ENCODE peak calls at places on chromosome 16, in five cellular contexts. F is left lung; I is naive thymus-derived CD4-positive, alpha-beta T cell; X is CD8-positive, alpha-beta T cell; W is fibroblast of lung. S is an unnamed sample.

GRCh38 chr16:51773051-51773450 is 622.0 kb upstream of the SALL1 start:
- DNase-seq in W (no peak), I (no peak), X (no peak), F (no peak), S (no peak)

GRCh38 chr16:1612320-1613111 is at the start of gene CRAMP1:
- DNase-seq in W (peak; percentile 17), X (peak; percentile 14), F (no peak), I (peak; percentile 23), S (no peak)

GRCh38 chr16:27317738-27318398 is 4.1 kb downstream of the IL4R start:
- DNase-seq in F (no peak), X (peak; percentile 33), I (peak; percentile 24), W (no peak), S (no peak)

GRCh38 chr16:49833055-49833454 is 22.9 kb downstream of the ZNF423 start:
- DNase-seq in W (no peak), F (no peak), I (no peak), X (no peak), S (no peak)

GRCh38 chr16:733382-734207 is 6.7 kb downstream of the HAGHL start:
- DNase-seq in W (no peak), X (peak; percentile 63), F (peak; percentile 73), I (no peak), S (no peak)

GRCh38 chr16:56469748-56470147 is 18.4 kb downstream of the OGFOD1 start:
- DNase-seq in I (no peak), F (no peak), W (no peak), X (no peak), S (no peak)

GRCh38 chr16:67939507-67940435 is 3.1 kb upstream of the PSMB10 start:
- DNase-seq in I (peak; percentile 25), W (no peak), X (peak; percentile 37), F (no peak), S (no peak)

GRCh38 chr16:1140582-1140981 is 12.3 kb upstream of the CACNA1H start:
- DNase-seq in X (no peak), W (no peak), F (no peak), I (no peak), S (no peak)

GRCh38 chr16:57590654-57591085 is 37.8 kb upstream of the ADGRG1 start:
- DNase-seq in X (no peak), F (no peak), I (no peak), W (peak; percentile 77), S (no peak)

GRCh38 chr16:79468236-79468635 is 132.3 kb downstream of the MAF start:
- DNase-seq in I (no peak), X (no peak), W (no peak), F (no peak), S (no peak)
- H3K4me3 ChIP-seq in I (no peak overlapping the region), X (no peak overlapping the region), W (no peak overlapping the region), F (no peak overlapping the region), S (no peak overlapping the region)

GRCh38 chr16:87664792-87665191 is 62.5 kb downstream of the JPH3 start:
- DNase-seq in W (no peak), F (peak; percentile 53), I (no peak), X (no peak), S (no peak)
- H3K27ac ChIP-seq in W (no peak overlapping the region), F (no peak overlapping the region), I (no peak overlapping the region), X (no peak overlapping the region), S (no peak overlapping the region)

DNA sequence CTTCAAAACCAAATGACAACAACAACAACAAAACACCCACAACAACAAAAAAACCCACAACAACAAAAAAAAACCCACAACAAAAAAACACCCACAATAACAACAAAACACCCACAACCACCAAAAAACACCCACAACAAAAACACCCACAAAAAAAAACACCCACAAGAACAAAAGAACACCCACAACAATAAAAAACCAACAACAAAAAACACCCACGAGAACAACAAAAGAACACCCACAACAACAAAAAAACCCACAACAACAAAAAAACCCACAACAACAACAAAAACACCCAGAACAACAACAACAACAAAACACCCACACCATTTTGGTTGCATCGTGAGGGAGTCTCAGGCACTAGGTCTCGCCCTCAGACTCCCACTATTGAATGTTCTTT is 117.8 kb downstream of the C16orf95 start:
- DNase-seq in W (no peak), F (no peak), I (no peak), X (no peak), S (no peak)
- H3K4me3 ChIP-seq in W (no peak overlapping the region), F (no peak overlapping the region), I (no peak overlapping the region), X (no peak overlapping the region), S (no peak overlapping the region)

GRCh38 chr16:85639529-85640253 is 26.6 kb downstream of the GSE1 start:
- DNase-seq in X (no peak), F (peak; percentile 77), W (no peak), I (no peak), S (no peak)
- H3K27ac ChIP-seq in X (no peak overlapping the region), F (no peak overlapping the region), W (no peak overlapping the region), I (no peak overlapping the region), S (no peak overlapping the region)